ENCODE peak calls at places on chromosomes 11 and 22, in five cellular contexts. H is esophagus muscularis mucosa, G is bronchial epithelial cell, E is glutamatergic neuron, U is skeletal muscle cell. Z is an unnamed sample.
A peak's percentile ranks its signal among the peaks of the same experiment; 100 is the strongest.

GRCh38 chr22:31079095-31079642 is 1.9 kb upstream of the SMTN start:
- DNase-seq in H (no peak), U (no peak), E (no peak), G (no peak), Z (peak; percentile 66)

GRCh38 chr22:30381250-30381649 is 6.0 kb downstream of the RNF215 start:
- DNase-seq in E (no peak), H (no peak), G (no peak), U (no peak), Z (no peak)

GRCh38 chr22:26986884-26987283 is 329.5 kb downstream of the MIAT start:
- DNase-seq in H (no peak), G (no peak), E (no peak), U (no peak), Z (no peak)

GRCh38 chr22:47918936-47919505 is 1156.6 kb downstream of the TBC1D22A start:
- DNase-seq in G (no peak), E (no peak), U (no peak), H (peak; percentile 88), Z (no peak)

GRCh38 chr11:67437082-67437821 is at the start of gene PTPRCAP:
- DNase-seq in G (no peak), U (no peak), H (no peak), E (no peak), Z (peak; percentile 57)

GRCh38 chr22:46628756-46629155 is 8.6 kb downstream of the GRAMD4 start:
- DNase-seq in E (no peak), H (no peak), U (no peak), G (no peak), Z (no peak)

GRCh38 chr11:110173775-110174644 is 80.8 kb downstream of the ZC3H12C start:
- DNase-seq in H (no peak), G (peak; percentile 73), U (no peak), E (peak; percentile 84), Z (peak; percentile 85)

GRCh38 chr11:12684821-12685220 is 10.6 kb downstream of the TEAD1 start:
- DNase-seq in U (no peak), H (no peak), E (no peak), G (no peak), Z (no peak)

GRCh38 chr22:49747705-49748104 is 80.0 kb downstream of the BRD1 start:
- DNase-seq in E (no peak), G (no peak), H (no peak), U (no peak), Z (no peak)

GRCh38 chr11:73916435-73916834 is 34.4 kb upstream of the DNAJB13 start:
- DNase-seq in H (no peak), U (no peak), G (peak; percentile 51), E (no peak), Z (no peak)

GRCh38 chr11:10654211-10655150 is 39.1 kb downstream of the IRAG1 start:
- DNase-seq in E (no peak), U (no peak), H (no peak), G (peak; percentile 76), Z (no peak)

Z was measured in WTC11.